ENCODE peak calls at places on chromosomes 13 and 19, in ten cellular contexts. One of them, this sample, is unnamed.

GRCh38 chr19:37594982-37595382 is 306 bp downstream of the ZNF540 start:
- DNase-seq in amniotic epithelial cell: peak; percentile 63
- DNase-seq in Calu3: peak; percentile 49
- DNase-seq in left ventricle myocardium inferior: peak; percentile 66
- DNase-seq in DMS153: no peak
- DNase-seq in Peyer's patch: peak; percentile 65
- DNase-seq in stimulated activated CD8-positive, alpha-beta memory T cell treated with anti-CD3 and anti-CD28 coated beads, Interleukin-7, amount 100 ng/mL, for 48 hours: peak; percentile 16
- DNase-seq in NCI-H1092 treated with DMSO at 0.1 percent for 48 hours: peak; percentile 72
- DNase-seq in activated naive CD4-positive, alpha-beta T cell: peak; percentile 38
- DNase-seq in mammary epithelial cell: no peak
- DNase-seq in this sample: peak; percentile 69

GRCh38 chr13:23922005-23922932 is 25.0 kb upstream of the C1QTNF9B start:
- DNase-seq in NCI-H1092 treated with DMSO at 0.1 percent for 48 hours: no peak
- DNase-seq in mammary epithelial cell: no peak
- DNase-seq in DMS153: no peak
- DNase-seq in Calu3: no peak
- DNase-seq in amniotic epithelial cell: no peak
- DNase-seq in Peyer's patch: no peak
- DNase-seq in activated naive CD4-positive, alpha-beta T cell: no peak
- DNase-seq in left ventricle myocardium inferior: no peak
- DNase-seq in stimulated activated CD8-positive, alpha-beta memory T cell treated with anti-CD3 and anti-CD28 coated beads, Interleukin-7, amount 100 ng/mL, for 48 hours: no peak
- DNase-seq in this sample: no peak

GRCh38 chr13:71879129-71879535 is 12.1 kb upstream of the DACH1 start:
- DNase-seq in Calu3: no peak
- DNase-seq in activated naive CD4-positive, alpha-beta T cell: no peak
- DNase-seq in amniotic epithelial cell: peak; percentile 39
- DNase-seq in stimulated activated CD8-positive, alpha-beta memory T cell treated with anti-CD3 and anti-CD28 coated beads, Interleukin-7, amount 100 ng/mL, for 48 hours: no peak
- DNase-seq in Peyer's patch: no peak
- DNase-seq in left ventricle myocardium inferior: no peak
- DNase-seq in NCI-H1092 treated with DMSO at 0.1 percent for 48 hours: peak; percentile 92
- DNase-seq in mammary epithelial cell: peak; percentile 37
- DNase-seq in DMS153: peak; percentile 85
- DNase-seq in this sample: no peak

GRCh38 chr19:30059741-30060140 is 117.7 kb downstream of the URI1 start:
- DNase-seq in stimulated activated CD8-positive, alpha-beta memory T cell treated with anti-CD3 and anti-CD28 coated beads, Interleukin-7, amount 100 ng/mL, for 48 hours: no peak
- DNase-seq in Calu3: no peak
- DNase-seq in NCI-H1092 treated with DMSO at 0.1 percent for 48 hours: no peak
- DNase-seq in activated naive CD4-positive, alpha-beta T cell: no peak
- DNase-seq in mammary epithelial cell: no peak
- DNase-seq in left ventricle myocardium inferior: no peak
- DNase-seq in DMS153: no peak
- DNase-seq in amniotic epithelial cell: no peak
- DNase-seq in Peyer's patch: no peak
- DNase-seq in this sample: no peak

GRCh38 chr19:48830088-48830487 is 6.2 kb downstream of the HSD17B14 start:
- DNase-seq in activated naive CD4-positive, alpha-beta T cell: no peak
- DNase-seq in left ventricle myocardium inferior: no peak
- DNase-seq in DMS153: no peak
- DNase-seq in Calu3: no peak
- DNase-seq in mammary epithelial cell: no peak
- DNase-seq in amniotic epithelial cell: peak; percentile 43
- DNase-seq in stimulated activated CD8-positive, alpha-beta memory T cell treated with anti-CD3 and anti-CD28 coated beads, Interleukin-7, amount 100 ng/mL, for 48 hours: no peak
- DNase-seq in NCI-H1092 treated with DMSO at 0.1 percent for 48 hours: no peak
- DNase-seq in Peyer's patch: no peak
- DNase-seq in this sample: no peak

GRCh38 chr19:56309511-56310185 is 5.0 kb downstream of the ZSCAN5A start:
- DNase-seq in Calu3: peak; percentile 73
- DNase-seq in stimulated activated CD8-positive, alpha-beta memory T cell treated with anti-CD3 and anti-CD28 coated beads, Interleukin-7, amount 100 ng/mL, for 48 hours: no peak
- DNase-seq in activated naive CD4-positive, alpha-beta T cell: no peak
- DNase-seq in DMS153: no peak
- DNase-seq in mammary epithelial cell: peak; percentile 60
- DNase-seq in left ventricle myocardium inferior: peak; percentile 41
- DNase-seq in Peyer's patch: peak; percentile 32
- DNase-seq in amniotic epithelial cell: peak; percentile 21
- DNase-seq in NCI-H1092 treated with DMSO at 0.1 percent for 48 hours: peak; percentile 3
- DNase-seq in this sample: no peak

GRCh38 chr13:98509271-98510155 is 67.4 kb downstream of the STK24 start:
- DNase-seq in amniotic epithelial cell: peak; percentile 86
- DNase-seq in DMS153: no peak
- DNase-seq in mammary epithelial cell: peak; percentile 87
- DNase-seq in activated naive CD4-positive, alpha-beta T cell: no peak
- DNase-seq in stimulated activated CD8-positive, alpha-beta memory T cell treated with anti-CD3 and anti-CD28 coated beads, Interleukin-7, amount 100 ng/mL, for 48 hours: no peak
- DNase-seq in NCI-H1092 treated with DMSO at 0.1 percent for 48 hours: no peak
- DNase-seq in Peyer's patch: peak; percentile 73
- DNase-seq in left ventricle myocardium inferior: peak; percentile 65
- DNase-seq in Calu3: peak; percentile 24
- DNase-seq in this sample: no peak

GRCh38 chr19:30373593-30373992 is 1.4 kb downstream of the ZNF536 start:
- DNase-seq in DMS153: no peak
- DNase-seq in activated naive CD4-positive, alpha-beta T cell: no peak
- DNase-seq in Peyer's patch: no peak
- DNase-seq in stimulated activated CD8-positive, alpha-beta memory T cell treated with anti-CD3 and anti-CD28 coated beads, Interleukin-7, amount 100 ng/mL, for 48 hours: no peak
- DNase-seq in mammary epithelial cell: no peak
- DNase-seq in amniotic epithelial cell: no peak
- DNase-seq in NCI-H1092 treated with DMSO at 0.1 percent for 48 hours: no peak
- DNase-seq in left ventricle myocardium inferior: no peak
- DNase-seq in Calu3: no peak
- DNase-seq in this sample: no peak

GRCh38 chr19:45117167-45117594 is 24.2 kb downstream of the PPP1R37 start:
- DNase-seq in Calu3: no peak
- DNase-seq in stimulated activated CD8-positive, alpha-beta memory T cell treated with anti-CD3 and anti-CD28 coated beads, Interleukin-7, amount 100 ng/mL, for 48 hours: peak; percentile 70
- DNase-seq in Peyer's patch: peak; percentile 45
- DNase-seq in DMS153: peak; percentile 54
- DNase-seq in amniotic epithelial cell: peak; percentile 76
- DNase-seq in NCI-H1092 treated with DMSO at 0.1 percent for 48 hours: no peak
- DNase-seq in left ventricle myocardium inferior: no peak
- DNase-seq in mammary epithelial cell: no peak
- DNase-seq in activated naive CD4-positive, alpha-beta T cell: no peak
- DNase-seq in this sample: no peak

GRCh38 chr19:35395762-35396199 is 24.9 kb downstream of the GPR42 start:
- DNase-seq in stimulated activated CD8-positive, alpha-beta memory T cell treated with anti-CD3 and anti-CD28 coated beads, Interleukin-7, amount 100 ng/mL, for 48 hours: no peak
- DNase-seq in NCI-H1092 treated with DMSO at 0.1 percent for 48 hours: no peak
- DNase-seq in left ventricle myocardium inferior: no peak
- DNase-seq in Peyer's patch: no peak
- DNase-seq in activated naive CD4-positive, alpha-beta T cell: no peak
- DNase-seq in Calu3: no peak
- DNase-seq in DMS153: no peak
- DNase-seq in amniotic epithelial cell: no peak
- DNase-seq in mammary epithelial cell: no peak
- DNase-seq in this sample: no peak

GRCh38 chr19:35074426-35075201 is 33.1 kb downstream of the HPN start:
- DNase-seq in NCI-H1092 treated with DMSO at 0.1 percent for 48 hours: no peak
- DNase-seq in amniotic epithelial cell: no peak
- DNase-seq in mammary epithelial cell: no peak
- DNase-seq in Peyer's patch: no peak
- DNase-seq in activated naive CD4-positive, alpha-beta T cell: no peak
- DNase-seq in stimulated activated CD8-positive, alpha-beta memory T cell treated with anti-CD3 and anti-CD28 coated beads, Interleukin-7, amount 100 ng/mL, for 48 hours: no peak
- DNase-seq in left ventricle myocardium inferior: no peak
- DNase-seq in Calu3: no peak
- DNase-seq in DMS153: no peak
- DNase-seq in this sample: no peak

GRCh38 chr13:72504026-72504925 is 223.2 kb downstream of the MZT1 start:
- DNase-seq in mammary epithelial cell: no peak
- DNase-seq in NCI-H1092 treated with DMSO at 0.1 percent for 48 hours: peak; percentile 62
- DNase-seq in left ventricle myocardium inferior: no peak
- DNase-seq in amniotic epithelial cell: no peak
- DNase-seq in stimulated activated CD8-positive, alpha-beta memory T cell treated with anti-CD3 and anti-CD28 coated beads, Interleukin-7, amount 100 ng/mL, for 48 hours: no peak
- DNase-seq in Peyer's patch: no peak
- DNase-seq in DMS153: no peak
- DNase-seq in activated naive CD4-positive, alpha-beta T cell: no peak
- DNase-seq in Calu3: no peak
- DNase-seq in this sample: no peak